ENCODE peak calls at places on chromosome 12, in seven cellular contexts. E is WERI-Rb-1, O is pancreas, G is uterus, W is HFFc6, S is A549, R is mucosa of descending colon. K is an unnamed sample.

GRCh38 chr12:106245767-106246166 is 2.1 kb downstream of the CKAP4 start:
- DNase-seq in E (no peak), O (peak), G (peak), W (peak), S (peak), R (peak), K (peak)

GRCh38 chr12:108730337-108731104 is 797 bp downstream of the CORO1C start:
- DNase-seq in E (peak), O (peak), G (peak), W (peak), S (peak), R (peak), K (peak)

GRCh38 chr12:124509676-124510300 is 57.6 kb downstream of the NCOR2 start:
- DNase-seq in E (no peak), O (peak), G (peak), W (peak), S (no peak), R (no peak), K (peak)

GRCh38 chr12:60760965-60761364 is 1165.1 kb downstream of the SLC16A7 start:
- DNase-seq in E (no peak), O (no peak), G (no peak), W (no peak), S (no peak), R (no peak), K (no peak)

GRCh38 chr12:12539411-12539810 is 23.3 kb downstream of the DUSP16 start:
- DNase-seq in E (no peak), O (no peak), G (no peak), W (no peak), S (peak), R (no peak), K (no peak)

GRCh38 chr12:69189378-69189978 is 49.9 kb upstream of the CPSF6 start:
- DNase-seq in E (no peak), O (no peak), G (no peak), W (no peak), S (peak), R (no peak), K (no peak)

GRCh38 chr12:102169922-102170698 is 27.5 kb downstream of the PMCH start:
- DNase-seq in E (peak), O (peak), G (no peak), W (peak), S (peak), R (no peak), K (peak)

GRCh38 chr12:105235747-105236476 is at the start of gene APPL2:
- DNase-seq in E (peak), O (peak), G (peak), W (peak), S (peak), R (peak), K (peak)

GRCh38 chr12:46933947-46934346 is 108.2 kb upstream of the SLC38A4 start:
- DNase-seq in E (no peak), O (no peak), G (no peak), W (peak), S (peak), R (no peak), K (peak)

GRCh38 chr12:84079621-84080020 is 833.0 kb downstream of the SLC6A15 start:
- DNase-seq in E (no peak), O (no peak), G (no peak), W (no peak), S (no peak), R (no peak), K (no peak)

GRCh38 chr12:46675736-46676135 is 150.1 kb downstream of the SLC38A4 start:
- DNase-seq in E (peak), O (peak), G (no peak), W (peak), S (peak), R (no peak), K (peak)

GRCh38 chr12:62190921-62191746 is 69.1 kb upstream of the USP15 start:
- DNase-seq in E (peak), O (no peak), G (no peak), W (no peak), S (no peak), R (peak), K (peak)

GRCh38 chr12:56071648-56072047 is 8.3 kb upstream of the ERBB3 start:
- DNase-seq in E (no peak), O (no peak), G (no peak), W (peak), S (no peak), R (no peak), K (no peak)

GRCh38 chr12:49554266-49554665 is 13.7 kb downstream of the MCRS1 start:
- DNase-seq in E (no peak), O (no peak), G (no peak), W (no peak), S (no peak), R (no peak), K (no peak)

GRCh38 chr12:49552899-49553298 is 14.1 kb downstream of the KCNH3 start:
- DNase-seq in E (no peak), O (no peak), G (no peak), W (no peak), S (no peak), R (no peak), K (no peak)

GRCh38 chr12:49552014-49552413 is 13.2 kb downstream of the KCNH3 start:
- DNase-seq in E (no peak), O (peak), G (no peak), W (no peak), S (no peak), R (no peak), K (no peak)

GRCh38 chr12:49552425-49552824 is 13.6 kb downstream of the KCNH3 start:
- DNase-seq in E (no peak), O (no peak), G (no peak), W (no peak), S (no peak), R (no peak), K (no peak)

DNA sequence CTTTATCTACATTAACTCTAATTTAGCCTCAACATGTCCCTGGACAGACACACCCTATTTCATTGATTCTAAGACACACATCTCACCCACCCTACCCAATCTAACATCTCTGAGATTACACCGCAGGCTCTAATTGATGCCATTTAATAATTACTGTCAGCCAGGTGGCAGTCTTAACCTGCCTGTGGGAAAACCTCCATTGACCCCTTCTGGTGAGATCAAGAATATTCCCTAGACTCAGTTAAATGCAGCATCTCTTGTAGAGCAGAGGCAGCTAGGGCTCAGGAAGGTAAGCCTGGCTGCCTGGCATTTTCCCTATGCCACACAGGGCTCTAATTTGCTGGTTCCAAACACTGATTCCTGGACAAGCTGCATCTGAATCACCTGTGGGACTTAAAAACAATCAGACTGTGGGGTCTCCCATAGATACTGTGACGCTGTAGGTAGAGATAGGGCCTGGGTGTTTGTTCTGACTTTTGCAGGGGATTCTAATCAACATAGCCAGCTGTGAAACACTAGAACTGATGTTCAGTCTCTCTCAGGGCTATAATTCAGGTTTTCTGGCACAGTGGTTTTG is 14.3 kb downstream of the MCRS1 start:
- DNase-seq in E (peak), O (no peak), G (no peak), W (peak), S (peak), R (no peak), K (peak)
- TF ChIP-seq CTCF in E (peak), O (peak), G (no peak), W (peak), S (peak), R (no peak), K (peak)

GRCh38 chr12:7628401-7628961 is 37.2 kb downstream of the APOBEC1 start:
- DNase-seq in E (no peak), O (no peak), G (no peak), W (no peak), S (no peak), R (no peak), K (no peak)
- TF ChIP-seq CTCF in E (no peak), O (no peak), G (no peak), W (no peak), S (no peak), R (no peak), K (no peak)

GRCh38 chr12:94753071-94753779 is 102.9 kb upstream of the TMCC3 start:
- DNase-seq in E (no peak), O (no peak), G (peak), W (no peak), S (no peak), R (no peak), K (no peak)

GRCh38 chr12:94749890-94750289 is 99.5 kb upstream of the TMCC3 start:
- DNase-seq in E (no peak), O (no peak), G (no peak), W (no peak), S (no peak), R (no peak), K (no peak)

GRCh38 chr12:94748726-94749421 is 98.5 kb upstream of the TMCC3 start:
- DNase-seq in E (no peak), O (no peak), G (no peak), W (no peak), S (no peak), R (no peak), K (no peak)

GRCh38 chr12:94750891-94751290 is 100.5 kb upstream of the TMCC3 start:
- DNase-seq in E (no peak), O (no peak), G (no peak), W (no peak), S (no peak), R (no peak), K (no peak)

GRCh38 chr12:94754653-94755052 is 104.3 kb upstream of the TMCC3 start:
- DNase-seq in E (no peak), O (no peak), G (no peak), W (no peak), S (no peak), R (no peak), K (no peak)
- TF ChIP-seq CTCF in E (no peak), O (no peak), G (no peak), W (peak), S (peak), R (no peak), K (no peak)

GRCh38 chr12:400828-401227 is 616 bp upstream of the CCDC77 start:
- DNase-seq in E (no peak), O (no peak), G (no peak), W (no peak), S (no peak), R (no peak), K (no peak)

GRCh38 chr12:401235-402126 is at the start of gene CCDC77:
- DNase-seq in E (peak), O (peak), G (peak), W (peak), S (peak), R (peak), K (peak)

GRCh38 chr12:402127-402456 is 648 bp downstream of the CCDC77 start:
- DNase-seq in E (peak), O (no peak), G (no peak), W (peak), S (peak), R (no peak), K (peak)
- TF ChIP-seq CTCF in E (peak), O (no peak), G (no peak), W (no peak), S (peak), R (no peak), K (no peak)

DNA sequence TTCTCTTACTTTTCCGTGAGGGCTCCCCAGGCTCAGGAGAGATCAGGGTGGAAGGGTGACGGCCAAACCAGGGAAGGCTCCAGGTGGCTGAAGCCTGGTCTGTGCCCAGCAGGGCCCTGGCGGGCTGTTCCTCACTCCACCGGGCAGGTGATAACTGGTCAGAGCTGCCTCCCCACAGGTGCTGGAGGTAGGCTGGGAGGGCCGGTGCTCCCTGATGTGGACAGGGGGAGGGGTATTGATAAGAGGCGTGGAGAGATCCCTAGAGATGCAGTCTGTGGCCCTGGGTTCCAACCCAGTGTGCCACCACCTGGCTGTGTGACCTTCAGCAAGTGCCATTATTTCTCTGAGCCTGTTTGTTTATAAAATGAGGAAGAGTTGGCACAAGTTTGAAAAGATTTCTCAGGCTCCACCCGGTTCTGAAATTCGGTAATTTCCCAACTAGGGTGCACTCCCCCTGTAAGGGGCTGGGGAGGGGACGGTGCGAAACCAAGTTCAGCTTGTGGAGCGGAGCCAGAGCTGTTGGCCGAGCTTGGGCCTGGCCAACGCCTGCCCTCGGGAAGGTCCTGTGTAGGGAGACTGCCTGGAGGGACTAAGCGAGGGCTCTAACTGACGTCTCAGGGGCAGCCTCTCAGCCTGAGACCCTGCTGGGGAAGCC is 999 bp upstream of the NR4A1 start:
- DNase-seq in E (no peak), O (peak), G (no peak), W (no peak), S (no peak), R (no peak), K (no peak)
- TF ChIP-seq CTCF in E (no peak), O (no peak), G (no peak), W (no peak), S (no peak), R (no peak), K (no peak)